ENCODE peak calls at places on chromosomes 13 and 19, in six cellular contexts. I, Q, C, Y, P and G are unnamed samples.

GRCh38 chr13:109494955-109495354 is 291.4 kb downstream of the IRS2 start:
- DNase-seq in I (no peak), Q (no peak), C (no peak), Y (no peak), P (no peak), G (no peak)

GRCh38 chr13:39196957-39197644 is 158.8 kb downstream of the NHLRC3 start:
- DNase-seq in I (no peak), Q (no peak), C (no peak), Y (no peak), P (no peak), G (no peak)

GRCh38 chr13:107006646-107007045 is 438.7 kb upstream of the ARGLU1 start:
- DNase-seq in I (no peak), Q (no peak), C (no peak), Y (no peak), P (no peak), G (no peak)

GRCh38 chr19:34176581-34176980 is 4.3 kb downstream of the LSM14A start:
- DNase-seq in I (no peak), Q (no peak), C (no peak), Y (no peak), P (no peak), G (no peak)

GRCh38 chr19:1826557-1827521 is 14.8 kb upstream of the ATP8B3 start:
- DNase-seq in I (no peak), Q (no peak), C (no peak), Y (no peak), P (peak), G (no peak)

GRCh38 chr13:39417131-39417530 is 185.9 kb downstream of the LHFPL6 start:
- DNase-seq in I (no peak), Q (no peak), C (no peak), Y (no peak), P (peak), G (no peak)

GRCh38 chr19:10888421-10888866 is 17.1 kb downstream of the CARM1 start:
- DNase-seq in I (peak), Q (no peak), C (no peak), Y (no peak), P (peak), G (no peak)

GRCh38 chr13:77521595-77522367 is 13.7 kb upstream of the SCEL start:
- DNase-seq in I (peak), Q (no peak), C (no peak), Y (no peak), P (peak), G (no peak)

GRCh38 chr19:40223135-40223822 is 3.2 kb downstream of the CCNP start:
- DNase-seq in I (no peak), Q (peak), C (no peak), Y (no peak), P (peak), G (no peak)

GRCh38 chr13:51999525-51999924 is 11.7 kb downstream of the ATP7B start:
- DNase-seq in I (no peak), Q (no peak), C (no peak), Y (no peak), P (no peak), G (no peak)

GRCh38 chr19:4375620-4376228 is 24.6 kb downstream of the SH3GL1 start:
- DNase-seq in I (no peak), Q (no peak), C (no peak), Y (no peak), P (peak), G (peak)

GRCh38 chr19:47186337-47187022 is 44.5 kb downstream of the BBC3 start:
- DNase-seq in I (no peak), Q (peak), C (peak), Y (no peak), P (no peak), G (no peak)

GRCh38 chr19:662962-663681 is at the start of gene RNF126:
- DNase-seq in I (peak), Q (peak), C (peak), Y (peak), P (peak), G (peak)

GRCh38 chr19:5131866-5132561 is 163.1 kb downstream of the KDM4B start:
- DNase-seq in I (no peak), Q (peak), C (peak), Y (no peak), P (no peak), G (no peak)